ENCODE peak calls at places on chromosomes 1 and 21, in eight cellular contexts. One of them, this sample, is unnamed.

GRCh38 chr21:27426196-27426595 is 459.3 kb upstream of the ADAMTS5 start:
- DNase-seq in stomach: no peak
- DNase-seq in H1: no peak
- DNase-seq in IMR-90: no peak
- DNase-seq in uterus: no peak
- DNase-seq in body of pancreas: no peak
- DNase-seq in tibial nerve: no peak
- DNase-seq in Peyer's patch: no peak
- DNase-seq in this sample: no peak

GRCh38 chr1:106571109-106571508 is 485.4 kb upstream of the PRMT6 start:
- DNase-seq in Peyer's patch: no peak
- DNase-seq in uterus: no peak
- DNase-seq in stomach: no peak
- DNase-seq in H1: no peak
- DNase-seq in body of pancreas: no peak
- DNase-seq in tibial nerve: no peak
- DNase-seq in IMR-90: no peak
- DNase-seq in this sample: no peak

GRCh38 chr1:84271452-84272273 is 29.8 kb upstream of the SAMD13 start:
- DNase-seq in IMR-90: peak; percentile 72
- DNase-seq in H1: no peak
- DNase-seq in body of pancreas: peak; percentile 10
- DNase-seq in Peyer's patch: peak; percentile 29
- DNase-seq in tibial nerve: no peak
- DNase-seq in stomach: peak; percentile 34
- DNase-seq in uterus: no peak
- DNase-seq in this sample: no peak

GRCh38 chr1:207049974-207050391 is 1.0 kb downstream of the YOD1 start:
- DNase-seq in Peyer's patch: peak; percentile 66
- DNase-seq in IMR-90: peak; percentile 53
- DNase-seq in H1: no peak
- DNase-seq in stomach: peak; percentile 64
- DNase-seq in uterus: no peak
- DNase-seq in tibial nerve: peak; percentile 76
- DNase-seq in body of pancreas: peak; percentile 71
- DNase-seq in this sample: no peak

GRCh38 chr1:59364012-59364411 is 67.1 kb downstream of the FGGY start:
- DNase-seq in IMR-90: no peak
- DNase-seq in tibial nerve: no peak
- DNase-seq in Peyer's patch: no peak
- DNase-seq in stomach: no peak
- DNase-seq in body of pancreas: no peak
- DNase-seq in uterus: no peak
- DNase-seq in H1: no peak
- DNase-seq in this sample: no peak

GRCh38 chr1:109425902-109426277 is 358 bp downstream of the PSMA5 start:
- DNase-seq in uterus: no peak
- DNase-seq in H1: no peak
- DNase-seq in IMR-90: peak; percentile 53
- DNase-seq in Peyer's patch: peak; percentile 50
- DNase-seq in tibial nerve: no peak
- DNase-seq in body of pancreas: peak; percentile 59
- DNase-seq in stomach: peak; percentile 61
- DNase-seq in this sample: peak; percentile 54

GRCh38 chr1:54069792-54070548 is 16.6 kb downstream of the TCEANC2 start:
- DNase-seq in Peyer's patch: no peak
- DNase-seq in stomach: no peak
- DNase-seq in H1: no peak
- DNase-seq in tibial nerve: no peak
- DNase-seq in body of pancreas: no peak
- DNase-seq in uterus: no peak
- DNase-seq in IMR-90: peak; percentile 67
- DNase-seq in this sample: peak; percentile 72

GRCh38 chr21:16134134-16134533 is 404.4 kb downstream of the USP25 start:
- DNase-seq in tibial nerve: no peak
- DNase-seq in IMR-90: no peak
- DNase-seq in stomach: no peak
- DNase-seq in Peyer's patch: no peak
- DNase-seq in H1: no peak
- DNase-seq in uterus: no peak
- DNase-seq in body of pancreas: no peak
- DNase-seq in this sample: no peak

GRCh38 chr21:18249542-18250152 is 5.0 kb downstream of the CHODL start:
- DNase-seq in stomach: no peak
- DNase-seq in IMR-90: no peak
- DNase-seq in uterus: no peak
- DNase-seq in body of pancreas: no peak
- DNase-seq in Peyer's patch: no peak
- DNase-seq in tibial nerve: no peak
- DNase-seq in H1: no peak
- DNase-seq in this sample: no peak

GRCh38 chr1:202074985-202075773 is 47.5 kb upstream of the GPR37L1 start:
- DNase-seq in body of pancreas: peak; percentile 71
- DNase-seq in IMR-90: no peak
- DNase-seq in uterus: no peak
- DNase-seq in tibial nerve: no peak
- DNase-seq in Peyer's patch: no peak
- DNase-seq in H1: no peak
- DNase-seq in stomach: no peak
- DNase-seq in this sample: no peak

GRCh38 chr1:227894831-227895451 is 52.8 kb downstream of the WNT9A start:
- DNase-seq in tibial nerve: no peak
- DNase-seq in stomach: peak; percentile 15
- DNase-seq in IMR-90: no peak
- DNase-seq in H1: no peak
- DNase-seq in Peyer's patch: peak; percentile 8
- DNase-seq in uterus: peak; percentile 9
- DNase-seq in body of pancreas: peak; percentile 0
- DNase-seq in this sample: no peak

GRCh38 chr1:30005972-30006619 is 717.3 kb downstream of the MATN1 start:
- DNase-seq in uterus: no peak
- DNase-seq in tibial nerve: no peak
- DNase-seq in body of pancreas: no peak
- DNase-seq in Peyer's patch: no peak
- DNase-seq in IMR-90: no peak
- DNase-seq in stomach: no peak
- DNase-seq in H1: no peak
- DNase-seq in this sample: no peak

GRCh38 chr1:41662061-41662655 is 177.7 kb upstream of the EDN2 start:
- DNase-seq in body of pancreas: peak; percentile 74
- DNase-seq in Peyer's patch: peak; percentile 75
- DNase-seq in stomach: peak; percentile 57
- DNase-seq in tibial nerve: peak; percentile 42
- DNase-seq in uterus: peak; percentile 52
- DNase-seq in IMR-90: peak; percentile 83
- DNase-seq in H1: no peak
- DNase-seq in this sample: peak; percentile 85
- TF ChIP-seq POLR2A in body of pancreas: peak; percentile 32
- TF ChIP-seq POLR2A in Peyer's patch: no peak
- TF ChIP-seq POLR2A in stomach: no peak
- TF ChIP-seq POLR2A in tibial nerve: no peak
- TF ChIP-seq POLR2A in uterus: peak; percentile 26
- TF ChIP-seq POLR2A in IMR-90: peak; percentile 87
- TF ChIP-seq POLR2A in H1: no peak
- TF ChIP-seq POLR2A in this sample: peak; percentile 50

GRCh38 chr1:19644422-19644760 is 280 bp downstream of the NBL1 start:
- DNase-seq in uterus: no peak
- DNase-seq in IMR-90: no peak
- DNase-seq in Peyer's patch: no peak
- DNase-seq in body of pancreas: no peak
- DNase-seq in stomach: no peak
- DNase-seq in H1: no peak
- DNase-seq in tibial nerve: no peak
- DNase-seq in this sample: no peak

GRCh38 chr1:19643113-19643512 is 998 bp upstream of the NBL1 start:
- DNase-seq in uterus: no peak
- DNase-seq in IMR-90: no peak
- DNase-seq in Peyer's patch: no peak
- DNase-seq in tibial nerve: no peak
- DNase-seq in body of pancreas: no peak
- DNase-seq in H1: no peak
- DNase-seq in stomach: peak; percentile 59
- DNase-seq in this sample: peak; percentile 88

GRCh38 chr1:19645544-19646252 is 1.6 kb downstream of the NBL1 start:
- DNase-seq in body of pancreas: no peak
- DNase-seq in H1: no peak
- DNase-seq in IMR-90: peak; percentile 28
- DNase-seq in stomach: no peak
- DNase-seq in tibial nerve: no peak
- DNase-seq in uterus: no peak
- DNase-seq in Peyer's patch: no peak
- DNase-seq in this sample: no peak

GRCh38 chr1:19644761-19645543 is 841 bp downstream of the NBL1 start:
- DNase-seq in uterus: no peak
- DNase-seq in IMR-90: no peak
- DNase-seq in body of pancreas: no peak
- DNase-seq in Peyer's patch: peak; percentile 23
- DNase-seq in tibial nerve: no peak
- DNase-seq in stomach: peak; percentile 42
- DNase-seq in H1: no peak
- DNase-seq in this sample: no peak

GRCh38 chr1:19643602-19644419 is at the start of gene NBL1:
- DNase-seq in stomach: peak; percentile 68
- DNase-seq in IMR-90: peak; percentile 54
- DNase-seq in body of pancreas: peak; percentile 42
- DNase-seq in uterus: peak; percentile 83
- DNase-seq in tibial nerve: peak; percentile 55
- DNase-seq in H1: no peak
- DNase-seq in Peyer's patch: peak; percentile 34
- DNase-seq in this sample: no peak
- TF ChIP-seq POLR2A in stomach: no peak
- TF ChIP-seq POLR2A in IMR-90: no peak
- TF ChIP-seq POLR2A in body of pancreas: no peak
- TF ChIP-seq POLR2A in uterus: peak; percentile 49
- TF ChIP-seq POLR2A in tibial nerve: no peak
- TF ChIP-seq POLR2A in H1: no peak
- TF ChIP-seq POLR2A in Peyer's patch: no peak
- TF ChIP-seq POLR2A in this sample: no peak

GRCh38 chr1:21499283-21499945 is 9.8 kb upstream of the ALPL start:
- DNase-seq in stomach: no peak
- DNase-seq in body of pancreas: no peak
- DNase-seq in Peyer's patch: no peak
- DNase-seq in uterus: no peak
- DNase-seq in tibial nerve: no peak
- DNase-seq in IMR-90: peak; percentile 13
- DNase-seq in H1: no peak
- DNase-seq in this sample: no peak

GRCh38 chr1:21496886-21497285 is 12.3 kb upstream of the ALPL start:
- DNase-seq in body of pancreas: no peak
- DNase-seq in Peyer's patch: no peak
- DNase-seq in uterus: no peak
- DNase-seq in tibial nerve: no peak
- DNase-seq in stomach: no peak
- DNase-seq in IMR-90: no peak
- DNase-seq in H1: no peak
- DNase-seq in this sample: no peak

GRCh38 chr1:21495225-21495820 is 13.9 kb upstream of the ALPL start:
- DNase-seq in H1: no peak
- DNase-seq in stomach: no peak
- DNase-seq in uterus: no peak
- DNase-seq in body of pancreas: no peak
- DNase-seq in tibial nerve: no peak
- DNase-seq in Peyer's patch: no peak
- DNase-seq in IMR-90: no peak
- DNase-seq in this sample: no peak

GRCh38 chr1:21496063-21496462 is 13.2 kb upstream of the ALPL start:
- DNase-seq in IMR-90: no peak
- DNase-seq in Peyer's patch: no peak
- DNase-seq in uterus: no peak
- DNase-seq in body of pancreas: no peak
- DNase-seq in tibial nerve: no peak
- DNase-seq in H1: no peak
- DNase-seq in stomach: no peak
- DNase-seq in this sample: no peak

DNA sequence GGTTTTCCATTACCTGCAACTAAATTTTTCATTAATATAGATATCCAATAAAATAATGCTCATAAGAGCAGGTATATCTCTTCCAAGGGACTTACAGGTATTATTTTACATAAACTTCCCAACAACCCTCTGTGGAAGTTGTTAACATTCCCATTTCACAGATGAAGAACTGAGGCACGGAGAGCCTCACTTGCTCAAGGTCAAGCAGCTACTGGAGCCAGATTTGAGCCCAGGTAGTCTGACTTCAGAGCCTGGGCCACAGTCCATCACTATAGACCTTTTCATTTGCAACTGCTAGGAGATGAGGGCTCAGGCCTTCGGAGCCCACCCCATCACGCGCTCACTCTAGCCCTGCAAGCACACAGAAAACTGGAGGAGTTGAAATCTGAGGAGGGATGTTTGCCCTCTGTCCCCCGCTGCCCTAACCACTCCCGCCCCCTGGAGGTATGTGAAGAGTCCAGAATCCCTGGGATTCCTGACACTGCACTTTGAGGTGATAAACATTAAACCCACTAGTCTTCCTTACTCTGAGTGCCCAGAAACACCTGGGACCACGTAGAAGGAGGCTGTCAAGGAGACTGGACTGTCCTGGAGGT is 11.7 kb upstream of the ALPL start:
- DNase-seq in uterus: no peak
- DNase-seq in stomach: no peak
- DNase-seq in body of pancreas: no peak
- DNase-seq in tibial nerve: no peak
- DNase-seq in IMR-90: no peak
- DNase-seq in H1: no peak
- DNase-seq in Peyer's patch: no peak
- DNase-seq in this sample: no peak
- TF ChIP-seq POLR2A in uterus: no peak
- TF ChIP-seq POLR2A in stomach: no peak
- TF ChIP-seq POLR2A in body of pancreas: no peak
- TF ChIP-seq POLR2A in tibial nerve: no peak
- TF ChIP-seq POLR2A in IMR-90: no peak
- TF ChIP-seq POLR2A in H1: no peak
- TF ChIP-seq POLR2A in Peyer's patch: no peak
- TF ChIP-seq POLR2A in this sample: no peak

GRCh38 chr1:204302769-204303168 is 57.0 kb downstream of the PLEKHA6 start:
- DNase-seq in stomach: no peak
- DNase-seq in IMR-90: no peak
- DNase-seq in body of pancreas: no peak
- DNase-seq in uterus: no peak
- DNase-seq in tibial nerve: no peak
- DNase-seq in Peyer's patch: no peak
- DNase-seq in H1: no peak
- DNase-seq in this sample: no peak

GRCh38 chr1:204301171-204301957 is 58.4 kb downstream of the PLEKHA6 start:
- DNase-seq in IMR-90: no peak
- DNase-seq in stomach: no peak
- DNase-seq in uterus: no peak
- DNase-seq in body of pancreas: no peak
- DNase-seq in Peyer's patch: no peak
- DNase-seq in tibial nerve: no peak
- DNase-seq in H1: no peak
- DNase-seq in this sample: no peak

GRCh38 chr1:204307334-204307883 is 52.3 kb downstream of the PLEKHA6 start:
- DNase-seq in IMR-90: peak; percentile 76
- DNase-seq in body of pancreas: no peak
- DNase-seq in tibial nerve: peak; percentile 41
- DNase-seq in stomach: peak; percentile 50
- DNase-seq in uterus: peak; percentile 61
- DNase-seq in Peyer's patch: no peak
- DNase-seq in H1: no peak
- DNase-seq in this sample: no peak

GRCh38 chr1:204306076-204306475 is 53.7 kb downstream of the PLEKHA6 start:
- DNase-seq in IMR-90: no peak
- DNase-seq in H1: no peak
- DNase-seq in tibial nerve: no peak
- DNase-seq in stomach: no peak
- DNase-seq in uterus: no peak
- DNase-seq in body of pancreas: no peak
- DNase-seq in Peyer's patch: no peak
- DNase-seq in this sample: no peak

GRCh38 chr1:204304067-204304466 is 55.7 kb downstream of the PLEKHA6 start:
- DNase-seq in tibial nerve: no peak
- DNase-seq in stomach: no peak
- DNase-seq in uterus: no peak
- DNase-seq in IMR-90: no peak
- DNase-seq in body of pancreas: no peak
- DNase-seq in H1: peak; percentile 46
- DNase-seq in Peyer's patch: no peak
- DNase-seq in this sample: no peak
- TF ChIP-seq POLR2A in tibial nerve: no peak
- TF ChIP-seq POLR2A in stomach: no peak
- TF ChIP-seq POLR2A in uterus: no peak
- TF ChIP-seq POLR2A in IMR-90: no peak
- TF ChIP-seq POLR2A in body of pancreas: no peak
- TF ChIP-seq POLR2A in H1: no peak
- TF ChIP-seq POLR2A in Peyer's patch: no peak
- TF ChIP-seq POLR2A in this sample: no peak